ENCODE peak calls at places on chromosomes 6 and 20, in five cellular contexts. X is fibroblast of mammary gland, T is fibroblast of pulmonary artery, U is psoas muscle, H is astrocyte of the cerebellum. S is an unnamed sample.

GRCh38 chr6:103167345-103167744 is 1692.4 kb downstream of the HACE1 start:
- DNase-seq in X (no peak), T (no peak), H (no peak), U (no peak), S (no peak)

GRCh38 chr6:112269165-112269564 is 14.8 kb upstream of the LAMA4 start:
- DNase-seq in T (peak; percentile 83), H (no peak), X (peak; percentile 73), U (no peak), S (peak; percentile 18)

GRCh38 chr20:10370091-10370887 is 63.7 kb downstream of the MKKS start:
- DNase-seq in T (peak; percentile 31), U (no peak), X (no peak), H (no peak), S (no peak)

GRCh38 chr6:37314803-37315515 is 38.8 kb upstream of the RNF8 start:
- DNase-seq in H (no peak), T (peak; percentile 90), X (peak; percentile 47), U (no peak), S (peak; percentile 82)

GRCh38 chr6:33613794-33614166 is 7.3 kb upstream of the ITPR3 start:
- DNase-seq in X (peak; percentile 76), T (no peak), H (no peak), U (no peak), S (peak; percentile 79)

GRCh38 chr6:70714716-70715257 is 47.1 kb downstream of the SMAP1 start:
- DNase-seq in T (no peak), U (no peak), X (no peak), H (no peak), S (no peak)

GRCh38 chr6:154865291-154865690 is 129.8 kb upstream of the TIAM2 start:
- DNase-seq in T (peak; percentile 64), X (peak; percentile 25), U (no peak), H (no peak), S (no peak)

GRCh38 chr20:63966172-63966943 is 3.4 kb downstream of the ZNF512B start:
- DNase-seq in U (peak; percentile 60), H (no peak), T (no peak), X (no peak), S (no peak)

GRCh38 chr6:39387785-39388184 is 65.3 kb upstream of the KCNK16 start:
- DNase-seq in T (no peak), X (no peak), U (no peak), H (no peak), S (peak; percentile 12)

GRCh38 chr6:127446356-127446755 is 12.8 kb downstream of the KIAA0408 start:
- DNase-seq in T (peak; percentile 17), H (no peak), U (no peak), X (peak; percentile 74), S (no peak)

GRCh38 chr20:7841291-7841966 is 98.8 kb downstream of the HAO1 start:
- DNase-seq in U (peak; percentile 52), T (peak; percentile 66), H (peak; percentile 4), X (peak; percentile 85), S (peak; percentile 91)

GRCh38 chr6:109484161-109484560 is 1.1 kb upstream of the ZBTB24 start:
- DNase-seq in H (peak; percentile 51), U (no peak), X (peak; percentile 32), T (no peak), S (no peak)

GRCh38 chr6:11653028-11653583 is 115.6 kb downstream of the TMEM170B start:
- DNase-seq in T (peak; percentile 95), H (peak; percentile 74), U (no peak), X (peak; percentile 84), S (peak; percentile 68)

GRCh38 chr6:64589961-64590360 is 954.4 kb downstream of the PHF3 start:
- DNase-seq in H (no peak), U (no peak), X (no peak), T (no peak), S (no peak)

GRCh38 chr6:113095836-113096235 is 748.7 kb downstream of the RFPL4B start:
- DNase-seq in H (no peak), X (no peak), T (no peak), U (no peak), S (no peak)

GRCh38 chr6:75524322-75524972 is 30.8 kb upstream of the FILIP1 start:
- DNase-seq in T (peak; percentile 88), X (peak; percentile 62), U (no peak), H (peak; percentile 94), S (peak; percentile 66)

GRCh38 chr6:33167374-33168148 is 24.7 kb downstream of the COL11A2 start:
- DNase-seq in T (no peak), X (no peak), H (no peak), U (no peak), S (no peak)

GRCh38 chr6:159125014-159125609 is 44.1 kb upstream of the FNDC1 start:
- DNase-seq in H (no peak), T (no peak), X (no peak), U (no peak), S (no peak)

GRCh38 chr6:136788069-136788902 is 4.0 kb downstream of the MAP3K5 start:
- DNase-seq in H (peak; percentile 79), T (peak; percentile 84), X (peak; percentile 90), U (no peak), S (peak; percentile 77)

GRCh38 chr6:128150376-128150775 is 249.5 kb upstream of the THEMIS start:
- DNase-seq in T (no peak), X (no peak), H (no peak), U (no peak), S (no peak)

GRCh38 chr6:56456785-56457184 is 185.9 kb downstream of the DST start:
- DNase-seq in T (no peak), U (no peak), H (no peak), X (no peak), S (no peak)

GRCh38 chr20:23365390-23366165 is 3.6 kb downstream of the GZF1 start:
- DNase-seq in T (no peak), U (no peak), H (no peak), X (no peak), S (no peak)

GRCh38 chr20:23367770-23368169 is 5.8 kb downstream of the GZF1 start:
- DNase-seq in T (no peak), X (peak; percentile 67), H (no peak), U (no peak), S (peak; percentile 83)

GRCh38 chr20:23369424-23369823 is 7.4 kb downstream of the GZF1 start:
- DNase-seq in T (no peak), X (no peak), H (no peak), U (no peak), S (no peak)

GRCh38 chr20:23368316-23369110 is 6.5 kb downstream of the GZF1 start:
- DNase-seq in T (peak; percentile 43), U (no peak), H (no peak), X (peak; percentile 56), S (no peak)

DNA sequence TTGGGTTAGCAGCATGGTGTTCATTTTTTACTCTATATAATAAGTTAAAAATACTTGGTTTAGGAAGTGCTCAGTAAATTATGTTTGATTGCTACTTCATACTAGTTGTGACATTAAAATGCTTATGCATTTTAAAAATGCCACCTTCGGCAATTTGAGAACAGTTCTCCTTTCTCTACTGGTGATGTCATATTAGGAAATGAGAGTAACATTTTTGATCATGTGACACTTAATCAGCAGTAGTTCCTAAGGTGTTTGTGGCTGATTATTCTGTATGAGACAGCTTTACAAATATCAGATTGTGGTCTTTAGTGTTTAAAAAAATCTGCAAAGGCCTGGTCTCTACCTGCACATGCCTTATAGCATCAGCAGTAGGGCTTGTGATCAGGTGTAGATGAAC is 4.4 kb downstream of the GZF1 start:
- DNase-seq in T (no peak), X (no peak), U (no peak), H (no peak), S (peak; percentile 60)
- TF ChIP-seq CTCF in T (no peak), X (no peak), U (no peak), H (no peak), S (no peak)

DNA sequence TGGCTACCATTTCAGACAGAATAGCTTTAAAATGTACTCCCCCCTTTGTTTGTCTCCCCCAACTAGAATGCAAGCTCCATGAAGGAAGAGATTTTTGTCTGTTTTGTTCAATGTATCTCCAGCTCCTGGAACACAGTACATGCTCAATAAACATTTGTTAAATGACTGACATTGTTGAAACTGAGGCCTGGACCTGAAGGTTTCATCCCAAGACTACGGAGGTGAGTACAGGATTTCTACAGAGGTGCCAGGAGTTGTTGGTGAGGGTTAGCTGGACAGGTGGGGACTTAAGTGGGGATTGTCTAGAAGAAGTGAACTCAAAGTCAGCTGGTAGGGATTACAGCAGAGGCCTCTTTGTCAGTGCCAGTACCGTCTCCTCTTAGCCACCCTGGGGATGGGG is 19.4 kb downstream of the VEGFA start:
- DNase-seq in T (no peak), U (no peak), X (no peak), H (no peak), S (no peak)
- H3K4me3 ChIP-seq in T (no peak overlapping the region), U (no peak overlapping the region), X (no peak overlapping the region), H (no peak overlapping the region), S (no peak overlapping the region)

GRCh38 chr6:152863618-152864326 is 113.2 kb downstream of the VIP start:
- DNase-seq in H (peak; percentile 78), T (peak; percentile 85), U (no peak), X (peak; percentile 77), S (peak; percentile 80)
- TF ChIP-seq CTCF in H (peak; percentile 60), T (peak; percentile 69), U (peak; percentile 70), X (peak; percentile 70), S (peak; percentile 72)

GRCh38 chr6:16583151-16583762 is 178.0 kb downstream of the ATXN1 start:
- DNase-seq in U (peak; percentile 44), H (no peak), X (peak; percentile 40), T (no peak), S (no peak)
- H3K4me3 ChIP-seq in U (peak overlapping the region; percentile 39), H (no peak overlapping the region), X (no peak overlapping the region), T (no peak overlapping the region), S (no peak overlapping the region)

DNA sequence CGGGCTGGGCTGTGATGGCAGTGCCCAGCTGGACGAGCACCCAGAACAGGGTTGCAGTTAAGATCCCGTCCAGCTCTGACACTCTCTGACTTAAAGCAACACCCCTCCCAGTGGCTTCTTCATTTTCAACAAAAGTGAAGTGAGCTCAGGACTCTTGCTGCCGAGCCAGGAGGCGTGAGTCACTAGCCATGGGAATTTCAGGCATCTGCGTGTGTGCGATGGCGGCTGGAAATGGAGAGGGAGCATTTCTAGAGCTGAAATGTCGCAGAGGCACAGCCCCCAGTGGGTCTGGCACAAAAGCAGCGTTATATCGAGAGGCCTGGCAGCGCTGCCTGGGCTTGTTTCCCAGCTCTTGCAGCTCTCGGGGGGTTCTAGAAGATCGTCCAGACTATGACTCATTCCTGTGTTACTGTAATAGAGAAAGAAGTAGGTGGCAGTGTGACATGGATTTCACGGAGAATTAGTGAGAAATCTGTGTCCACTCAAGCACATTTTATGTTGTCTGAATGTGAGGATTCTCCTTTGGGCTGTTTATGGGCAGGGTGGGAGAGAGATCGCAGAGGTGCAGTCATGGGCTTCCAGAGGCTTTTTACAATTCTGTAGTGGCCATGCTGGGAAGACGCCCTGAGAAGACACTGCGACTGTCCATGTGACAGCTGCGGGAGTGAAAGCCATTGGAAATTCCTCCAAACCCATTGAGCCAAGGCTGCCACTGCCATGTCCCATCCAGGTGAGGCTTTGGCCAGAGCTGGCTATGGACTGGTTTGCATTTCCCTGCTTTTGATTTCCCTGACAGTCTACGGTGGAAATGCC is 216.7 kb upstream of the ECI2 start:
- DNase-seq in U (peak; percentile 91), H (peak; percentile 89), X (peak; percentile 94), T (peak; percentile 97), S (peak; percentile 87)
- TF ChIP-seq CTCF in U (no peak), H (no peak), X (peak; percentile 2), T (no peak), S (no peak)

GRCh38 chr20:39574061-39574460 is 611.9 kb downstream of the DHX35 start:
- DNase-seq in X (no peak), T (no peak), H (no peak), U (no peak), S (no peak)

GRCh38 chr20:39571171-39571570 is 609.0 kb downstream of the DHX35 start:
- DNase-seq in H (no peak), U (no peak), X (no peak), T (no peak), S (no peak)

GRCh38 chr20:39563406-39563805 is 601.3 kb downstream of the DHX35 start:
- DNase-seq in H (no peak), X (no peak), U (no peak), T (no peak), S (no peak)

GRCh38 chr20:39568090-39568489 is 605.9 kb downstream of the DHX35 start:
- DNase-seq in U (no peak), T (no peak), H (no peak), X (no peak), S (no peak)
- H3K4me3 ChIP-seq in U (no peak overlapping the region), T (no peak overlapping the region), H (no peak overlapping the region), X (no peak overlapping the region), S (no peak overlapping the region)